ENCODE peak calls at places on chromosome 5, in ten cellular contexts. I is K562, Q is prostate gland, Y is transverse colon, J is stomach, E is HepG2, R is sigmoid colon, O is H1, V is HCT116, A is spleen. N is an unnamed sample.

GRCh38 chr5:178770621-178771020 is 40.2 kb upstream of the ZNF354A start:
- DNase-seq in I (no peak), Q (no peak), Y (no peak), J (no peak), E (no peak), R (peak), O (no peak), V (no peak), A (no peak), N (peak)

GRCh38 chr5:43425965-43426364 is 13.8 kb upstream of the CCL28 start:
- DNase-seq in I (no peak), Q (no peak), Y (no peak), J (peak), E (no peak), R (no peak), O (no peak), V (no peak), A (no peak), N (no peak)

GRCh38 chr5:43038523-43038989 is 1.6 kb downstream of the ANXA2R start:
- DNase-seq in I (no peak), Q (no peak), Y (peak), J (no peak), E (no peak), R (no peak), O (no peak), V (no peak), A (peak), N (no peak)

GRCh38 chr5:45277860-45278259 is 418.3 kb downstream of the HCN1 start:
- DNase-seq in I (no peak), Q (no peak), Y (no peak), J (no peak), E (peak), R (no peak), O (no peak), V (peak), A (no peak), N (no peak)

GRCh38 chr5:174172104-174172965 is 126.8 kb downstream of the NSG2 start:
- DNase-seq in I (no peak), Q (no peak), Y (no peak), J (no peak), E (no peak), R (no peak), O (no peak), V (no peak), A (no peak), N (no peak)

GRCh38 chr5:128667751-128668150 is 129.7 kb upstream of the FBN2 start:
- DNase-seq in I (no peak), Q (no peak), Y (no peak), J (no peak), E (no peak), R (no peak), O (no peak), V (no peak), A (no peak), N (no peak)

GRCh38 chr5:72598461-72599433 is 91.5 kb upstream of the ZNF366 start:
- DNase-seq in I (no peak), Q (no peak), Y (no peak), J (no peak), E (peak), R (no peak), O (no peak), V (no peak), A (peak), N (no peak)

GRCh38 chr5:142831019-142831403 is 60.8 kb downstream of the ARHGAP26 start:
- DNase-seq in I (no peak), Q (no peak), Y (no peak), J (no peak), E (no peak), R (no peak), O (no peak), V (no peak), A (no peak), N (no peak)

GRCh38 chr5:165333623-165334022 is 1828.2 kb downstream of the MAT2B start:
- DNase-seq in I (no peak), Q (no peak), Y (no peak), J (no peak), E (no peak), R (no peak), O (no peak), V (no peak), A (no peak), N (no peak)

GRCh38 chr5:119570935-119571334 is 58.4 kb upstream of the FAM170A start:
- DNase-seq in I (no peak), Q (no peak), Y (no peak), J (no peak), E (no peak), R (no peak), O (no peak), V (no peak), A (no peak), N (no peak)

GRCh38 chr5:146754621-146755020 is 123.9 kb downstream of the PPP2R2B start:
- DNase-seq in I (no peak), Q (no peak), Y (no peak), J (no peak), E (no peak), R (no peak), O (no peak), V (no peak), A (no peak), N (no peak)

GRCh38 chr5:153670081-153670480 is 179.6 kb downstream of the GRIA1 start:
- DNase-seq in I (no peak), Q (no peak), Y (no peak), J (no peak), E (no peak), R (no peak), O (no peak), V (no peak), A (no peak), N (no peak)

GRCh38 chr5:58886315-58887207 is 303.7 kb downstream of the RAB3C start:
- DNase-seq in I (peak), Q (peak), Y (peak), J (peak), E (peak), R (peak), O (peak), V (peak), A (peak), N (peak)

GRCh38 chr5:140111043-140111858 is 2.7 kb upstream of the PURA start:
- DNase-seq in I (peak), Q (no peak), Y (no peak), J (no peak), E (no peak), R (no peak), O (peak), V (no peak), A (no peak), N (no peak)

GRCh38 chr5:169668732-169669131 is 31.7 kb downstream of the DOCK2 start:
- DNase-seq in I (no peak), Q (no peak), Y (no peak), J (no peak), E (no peak), R (no peak), O (no peak), V (no peak), A (no peak), N (no peak)

GRCh38 chr5:153147891-153148623 is 342.4 kb upstream of the GRIA1 start:
- DNase-seq in I (no peak), Q (no peak), Y (no peak), J (no peak), E (peak), R (no peak), O (peak), V (no peak), A (no peak), N (no peak)

GRCh38 chr5:67693956-67694564 is 497.5 kb upstream of the CD180 start:
- DNase-seq in I (no peak), Q (peak), Y (peak), J (peak), E (no peak), R (peak), O (no peak), V (no peak), A (no peak), N (peak)

GRCh38 chr5:178193251-178193809 is 6.2 kb upstream of the GMCL2 start:
- DNase-seq in I (no peak), Q (no peak), Y (no peak), J (no peak), E (no peak), R (no peak), O (no peak), V (no peak), A (no peak), N (no peak)

GRCh38 chr5:135887447-135887864 is 8.2 kb downstream of the IL9 start:
- DNase-seq in I (peak), Q (peak), Y (peak), J (peak), E (peak), R (no peak), O (peak), V (peak), A (no peak), N (peak)

GRCh38 chr5:75611324-75612210 is at the start of gene ANKDD1B:
- DNase-seq in I (no peak), Q (peak), Y (peak), J (peak), E (no peak), R (peak), O (peak), V (no peak), A (peak), N (no peak)

GRCh38 chr5:74290634-74291033 is 349.9 kb downstream of the ENC1 start:
- DNase-seq in I (no peak), Q (no peak), Y (no peak), J (no peak), E (peak), R (no peak), O (no peak), V (no peak), A (no peak), N (no peak)

GRCh38 chr5:57229315-57229714 is 55.5 kb downstream of the GPBP1 start:
- DNase-seq in I (no peak), Q (no peak), Y (no peak), J (no peak), E (no peak), R (no peak), O (no peak), V (no peak), A (no peak), N (no peak)

GRCh38 chr5:99034336-99034735 is 105.5 kb upstream of the CHD1 start:
- DNase-seq in I (peak), Q (no peak), Y (peak), J (peak), E (no peak), R (no peak), O (no peak), V (no peak), A (no peak), N (no peak)

DNA sequence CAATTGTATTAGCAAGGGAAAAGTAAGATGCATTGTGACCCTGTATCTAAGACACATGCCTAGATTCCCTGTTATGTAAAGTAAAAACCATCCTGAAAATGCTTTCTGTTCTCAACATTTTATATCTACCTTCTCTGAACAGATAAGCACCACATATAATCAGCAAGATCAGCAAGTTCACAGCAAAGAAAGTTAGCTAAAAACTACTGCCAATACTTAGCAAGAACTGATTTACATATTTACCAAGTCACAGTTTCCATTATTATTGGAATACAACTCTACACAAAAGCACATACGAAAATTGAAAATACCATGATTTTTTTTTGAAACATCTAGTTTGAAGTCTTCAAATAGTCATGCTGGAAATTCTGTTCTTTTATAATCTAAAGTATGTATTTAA is 1118.1 kb downstream of the TAF11L14 start:
- DNase-seq in I (no peak), Q (no peak), Y (no peak), J (no peak), E (no peak), R (no peak), O (no peak), V (no peak), A (no peak), N (no peak)
- TF ChIP-seq POLR2AphosphoS5 in I (no peak), Q (no peak), Y (no peak), J (no peak), E (no peak), R (no peak), O (no peak), V (no peak), A (no peak), N (no peak)

DNA sequence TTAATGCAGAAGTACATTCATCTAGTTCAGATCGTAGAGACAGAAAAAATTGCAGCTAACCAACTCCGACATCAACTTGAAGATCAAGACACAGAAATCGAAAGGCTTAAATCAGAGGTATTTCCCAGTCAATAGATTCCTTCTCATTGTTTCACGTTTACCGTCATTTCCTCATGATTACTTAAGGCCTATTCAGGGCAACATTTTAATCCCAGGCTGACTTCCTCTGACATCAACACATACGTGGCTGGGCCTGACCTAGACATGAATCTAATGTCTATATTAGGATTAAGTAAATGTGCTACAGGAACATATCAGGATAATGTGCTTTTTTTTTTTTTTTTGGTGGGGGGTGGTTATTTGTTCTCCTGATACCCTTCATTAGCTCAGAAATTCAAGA is 107.9 kb downstream of the RASGRF2 start:
- DNase-seq in I (no peak), Q (no peak), Y (no peak), J (no peak), E (no peak), R (no peak), O (no peak), V (no peak), A (no peak), N (no peak)
- TF ChIP-seq POLR2A in I (no peak), Q (no peak), Y (no peak), J (no peak), E (no peak), R (no peak), O (no peak), V (no peak), A (no peak), N (no peak)

DNA sequence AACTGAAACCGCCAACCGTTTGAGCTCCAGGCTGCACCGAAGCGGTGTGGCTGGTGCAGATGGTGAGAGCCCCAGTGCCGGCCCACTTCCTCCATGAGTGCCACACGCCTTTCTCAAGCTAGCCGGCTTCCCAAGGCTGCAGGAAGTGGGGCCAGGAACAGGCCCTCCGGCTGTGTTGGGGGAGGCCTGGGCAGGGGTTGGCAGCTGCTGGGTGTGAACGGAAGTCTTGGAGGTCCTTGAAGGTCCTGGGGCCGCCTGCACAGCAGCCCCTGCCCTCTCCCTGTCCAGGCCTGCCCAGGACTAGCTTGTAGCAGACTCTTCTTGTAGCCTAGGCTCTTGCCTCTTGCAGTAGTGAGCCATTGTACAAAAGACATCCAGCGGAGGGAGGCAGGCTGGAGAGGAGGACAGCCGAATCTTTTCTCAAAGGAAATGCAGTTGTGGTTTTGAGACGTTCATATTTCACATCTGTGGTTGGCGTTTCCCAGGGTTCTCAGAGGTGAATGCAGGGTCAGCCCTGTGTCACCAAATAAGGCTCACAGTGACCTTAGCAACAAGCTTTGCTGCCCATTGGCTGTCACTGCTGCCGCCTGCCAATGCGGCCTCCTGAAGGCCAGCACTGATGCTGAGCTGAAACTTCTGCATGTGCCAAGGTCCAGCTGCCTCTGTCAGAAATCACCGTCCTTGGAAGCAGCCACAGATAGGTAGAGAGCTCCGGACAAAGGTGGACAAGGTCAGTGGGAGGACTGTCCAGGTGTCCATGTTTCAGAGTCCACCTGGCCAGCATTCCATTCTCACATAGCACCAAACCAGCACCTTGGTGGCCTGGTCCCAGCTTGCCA is 23.9 kb downstream of the IRF1 start:
- DNase-seq in I (peak), Q (no peak), Y (peak), J (peak), E (peak), R (peak), O (no peak), V (no peak), A (peak), N (no peak)
- H3K4me3 ChIP-seq in I (no peak), Q (no peak), Y (no peak), J (peak), E (no peak), R (no peak), O (no peak), V (no peak), A (peak), N (no peak)

DNA sequence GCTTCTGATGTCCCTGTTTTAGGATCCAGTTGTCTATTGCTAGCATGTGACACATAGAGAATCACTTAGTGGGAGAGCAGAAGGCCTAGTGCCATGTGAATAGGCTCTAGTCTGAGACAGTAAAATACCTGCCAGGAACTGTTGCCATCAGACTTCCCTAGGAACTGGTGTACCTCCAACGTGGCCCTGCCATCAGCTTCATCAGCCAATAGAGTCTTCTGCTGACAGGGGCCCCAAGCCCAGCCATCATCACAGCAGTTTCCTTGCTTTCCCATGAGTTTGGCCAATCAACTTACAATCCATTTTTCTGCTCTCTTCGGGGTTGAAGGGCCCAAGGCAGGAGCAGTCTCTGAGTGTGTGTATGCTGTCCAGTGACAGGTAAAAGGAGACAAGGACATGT is 128.4 kb upstream of the ADRA1B start:
- DNase-seq in I (no peak), Q (no peak), Y (no peak), J (no peak), E (no peak), R (no peak), O (no peak), V (no peak), A (no peak), N (no peak)
- TF ChIP-seq POLR2AphosphoS5 in I (no peak), Q (no peak), Y (no peak), J (no peak), E (no peak), R (no peak), O (no peak), V (no peak), A (no peak), N (no peak)

GRCh38 chr5:1796371-1797108 is 3.1 kb downstream of the MRPL36 start:
- DNase-seq in I (no peak), Q (no peak), Y (no peak), J (no peak), E (no peak), R (peak), O (no peak), V (no peak), A (no peak), N (no peak)
- TF ChIP-seq POLR2A in I (no peak), Q (no peak), Y (no peak), J (no peak), E (no peak), R (no peak), O (no peak), V (no peak), A (no peak), N (no peak)

DNA sequence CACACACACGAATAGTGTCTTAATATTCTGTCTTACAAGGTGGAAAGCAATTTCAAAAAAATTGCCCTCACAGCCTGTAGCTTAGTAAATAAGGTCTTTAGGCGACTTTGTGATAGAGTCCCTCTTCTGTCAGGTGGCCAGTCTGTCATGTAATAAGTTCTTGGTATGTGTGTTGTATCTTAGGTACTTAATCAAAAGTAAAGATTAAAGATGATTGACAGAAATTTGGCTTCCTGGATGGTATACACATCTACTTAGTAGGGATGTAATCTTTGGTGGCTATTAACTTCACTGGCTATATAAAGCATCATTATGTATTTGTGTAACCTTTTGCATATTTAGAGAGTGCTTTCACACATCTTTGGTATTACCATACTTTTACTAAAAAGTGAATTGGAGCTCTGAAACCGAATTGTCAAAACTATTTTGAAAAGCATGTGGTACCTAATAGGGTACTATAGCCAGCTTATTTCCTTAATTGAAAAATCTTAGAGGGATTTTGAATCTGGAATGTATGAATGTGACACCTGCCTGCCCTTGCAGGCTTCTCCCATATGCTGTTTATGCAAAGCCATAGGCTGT is 3.4 kb downstream of the G3BP1 start:
- DNase-seq in I (no peak), Q (no peak), Y (no peak), J (no peak), E (no peak), R (no peak), O (no peak), V (no peak), A (no peak), N (no peak)
- H3K4me3 ChIP-seq in I (peak), Q (no peak), Y (no peak), J (no peak), E (no peak), R (peak), O (peak), V (no peak), A (no peak), N (no peak)

DNA sequence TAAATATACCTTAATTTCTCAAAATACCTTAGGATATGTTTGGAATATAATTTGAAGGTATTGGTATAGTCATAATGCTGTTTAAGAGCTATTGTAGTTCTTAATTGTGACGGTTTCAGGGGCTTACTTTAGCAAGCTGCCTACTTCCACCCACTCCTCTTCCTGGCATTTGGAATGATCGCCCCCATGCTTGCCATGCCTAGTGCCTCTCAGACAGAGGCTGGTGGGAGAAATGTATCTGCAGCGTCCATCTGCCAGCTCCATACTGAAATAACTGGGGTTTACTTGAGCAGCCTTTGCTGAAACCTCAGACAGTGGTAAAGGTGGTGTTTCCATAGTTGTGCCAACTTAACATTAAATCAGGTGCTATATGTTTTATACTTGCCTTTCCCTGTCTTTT is 52.2 kb downstream of the GABRG2 start:
- DNase-seq in I (no peak), Q (no peak), Y (no peak), J (no peak), E (no peak), R (no peak), O (no peak), V (no peak), A (no peak), N (no peak)
- TF ChIP-seq POLR2AphosphoS5 in I (no peak), Q (no peak), Y (no peak), J (no peak), E (no peak), R (no peak), O (no peak), V (no peak), A (no peak), N (no peak)

N was measured in breast epithelium.